ENCODE peak calls at places on chromosomes 2 and 18, in four cellular contexts. K, D, R and I are unnamed samples.

GRCh38 chr2:240134466-240134865 is 1.6 kb downstream of the COPS9 start:
- DNase-seq in K (no peak), D (no peak), R (no peak), I (no peak)

GRCh38 chr2:136381722-136382633 is 264.0 kb upstream of the CXCR4 start:
- DNase-seq in K (no peak), D (no peak), R (no peak), I (peak; percentile 66)

GRCh38 chr2:80461505-80462197 is 157.1 kb upstream of the LRRTM1 start:
- DNase-seq in K (no peak), D (no peak), R (no peak), I (no peak)

GRCh38 chr2:224894356-224894755 is 147.9 kb downstream of the DOCK10 start:
- DNase-seq in K (no peak), D (no peak), R (no peak), I (no peak)

GRCh38 chr2:157596992-157597681 is 31.5 kb downstream of the ACVR1C start:
- DNase-seq in K (peak; percentile 11), D (no peak), R (no peak), I (no peak)

GRCh38 chr18:21243041-21243431 is 1.0 kb downstream of the GREB1L start:
- DNase-seq in K (peak; percentile 47), D (no peak), R (no peak), I (no peak)

GRCh38 chr2:39128919-39129391 is 8.1 kb upstream of the SOS1 start:
- DNase-seq in K (peak; percentile 70), D (no peak), R (peak; percentile 42), I (no peak)

GRCh38 chr2:73284296-73285161 is at the start of gene FBXO41:
- DNase-seq in K (no peak), D (no peak), R (peak; percentile 99), I (peak; percentile 33)

GRCh38 chr2:70685771-70686171 is 82.2 kb downstream of the ADD2 start:
- DNase-seq in K (no peak), D (no peak), R (no peak), I (no peak)

GRCh38 chr2:61855178-61855523 is 1.3 kb upstream of the FAM161A start:
- DNase-seq in K (peak; percentile 55), D (no peak), R (no peak), I (no peak)

GRCh38 chr2:213818436-213818835 is 534.2 kb downstream of the SPAG16 start:
- DNase-seq in K (no peak), D (no peak), R (no peak), I (no peak)

GRCh38 chr2:160246356-160246755 is 46.3 kb upstream of the ITGB6 start:
- DNase-seq in K (no peak), D (no peak), R (no peak), I (no peak)

GRCh38 chr2:147030966-147031760 is 813.7 kb upstream of the ACVR2A start:
- DNase-seq in K (peak; percentile 68), D (no peak), R (no peak), I (no peak)

GRCh38 chr2:239457586-239458445 is 57.0 kb upstream of the HDAC4 start:
- DNase-seq in K (no peak), D (no peak), R (no peak), I (no peak)

GRCh38 chr2:2232167-2232566 is 98.9 kb downstream of the MYT1L start:
- DNase-seq in K (no peak), D (no peak), R (no peak), I (no peak)

GRCh38 chr2:134413430-134413829 is 159.6 kb downstream of the MGAT5 start:
- DNase-seq in K (peak; percentile 44), D (no peak), R (no peak), I (no peak)

GRCh38 chr2:182377467-182377866 is 49.4 kb downstream of the PDE1A start:
- DNase-seq in K (no peak), D (no peak), R (no peak), I (no peak)

GRCh38 chr2:10288606-10289005 is 14.1 kb upstream of the HPCAL1 start:
- DNase-seq in K (no peak), D (no peak), R (no peak), I (no peak)
- H3K27ac ChIP-seq in K (no peak overlapping the region), D (no peak overlapping the region), R (no peak overlapping the region), I (no peak overlapping the region)

GRCh38 chr2:42129487-42129852 is 39.7 kb upstream of the EML4 start:
- DNase-seq in K (no peak), D (no peak), R (no peak), I (no peak)
- H3K4me1 ChIP-seq in K (peaks cover 55% of the 10 kb centered on the region), D (peaks cover 71% of the 10 kb centered on the region), R (peaks cover 67% of the 10 kb centered on the region), I (peaks cover 89% of the 10 kb centered on the region)

DNA sequence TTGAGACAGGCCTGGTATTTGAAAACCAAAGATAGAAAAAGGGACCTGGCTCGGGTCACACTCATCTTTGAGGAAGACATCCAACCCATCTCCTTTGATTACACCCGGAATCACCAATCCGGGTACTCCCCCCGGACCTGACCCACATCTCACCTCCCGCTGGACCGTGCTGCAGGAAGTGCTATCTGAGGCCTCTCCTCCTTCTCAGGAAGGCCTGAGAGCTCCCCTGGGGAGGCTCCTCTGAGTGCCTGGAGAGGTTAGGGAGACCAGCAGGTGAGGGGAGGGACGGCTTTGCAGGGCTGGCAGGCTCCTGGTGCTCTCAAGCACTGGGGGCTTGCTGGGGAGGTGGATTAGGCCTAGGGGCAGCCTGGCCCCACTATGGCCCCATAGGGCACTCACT is 170.9 kb downstream of the ACKR3 start:
- DNase-seq in K (no peak), D (no peak), R (no peak), I (no peak)
- H3K27me3 ChIP-seq in K (no peaks in the 10 kb centered on the region), D (no peaks in the 10 kb centered on the region), R (no peaks in the 10 kb centered on the region), I (no peaks in the 10 kb centered on the region)

DNA sequence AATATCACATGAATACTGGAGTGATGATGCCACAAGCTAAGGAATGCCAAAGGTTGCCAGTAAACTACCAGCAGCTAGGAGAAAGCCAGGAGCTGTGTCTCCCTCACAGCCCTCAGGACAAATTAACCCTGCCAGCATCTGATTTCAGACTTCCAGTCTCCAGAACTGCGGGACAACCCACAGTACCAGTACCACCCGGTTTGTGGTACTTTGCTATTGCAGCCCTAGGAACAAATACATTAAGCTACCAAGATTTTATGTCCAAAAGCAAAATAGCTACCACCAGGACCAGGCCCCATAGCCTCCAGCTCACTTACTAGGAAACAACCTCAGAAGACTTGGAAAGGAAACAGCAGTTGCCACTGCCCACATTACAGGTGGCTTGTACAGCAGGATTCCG is 10.0 kb downstream of the PID1 start:
- DNase-seq in K (no peak), D (no peak), R (no peak), I (no peak)
- H3K27ac ChIP-seq in K (no peak overlapping the region), D (no peak overlapping the region), R (no peak overlapping the region), I (no peak overlapping the region)

DNA sequence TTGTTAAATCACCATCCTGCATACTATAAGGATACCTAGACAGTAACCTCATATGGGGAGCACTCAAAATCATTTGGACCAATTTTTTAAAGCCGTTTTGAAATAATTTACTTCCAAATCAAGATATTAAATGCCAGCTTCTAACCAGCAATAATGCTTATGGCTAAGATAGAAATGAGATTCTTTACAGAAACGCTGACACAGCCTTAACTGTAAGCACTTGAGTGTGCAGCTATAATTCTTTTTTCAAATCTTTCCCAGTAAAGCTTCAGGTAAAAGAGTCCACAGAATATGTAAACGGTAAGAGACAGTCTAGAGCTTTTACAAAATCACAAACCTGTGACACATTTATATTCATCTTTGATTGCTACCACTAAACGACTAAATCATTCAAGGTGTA is 4.5 kb downstream of the NXPH2 start:
- DNase-seq in K (no peak), D (no peak), R (no peak), I (no peak)
- H3K4me1 ChIP-seq in K (peaks cover 6% of the 10 kb centered on the region), D (peaks cover 15% of the 10 kb centered on the region), R (no peaks in the 10 kb centered on the region), I (no peaks in the 10 kb centered on the region)

DNA sequence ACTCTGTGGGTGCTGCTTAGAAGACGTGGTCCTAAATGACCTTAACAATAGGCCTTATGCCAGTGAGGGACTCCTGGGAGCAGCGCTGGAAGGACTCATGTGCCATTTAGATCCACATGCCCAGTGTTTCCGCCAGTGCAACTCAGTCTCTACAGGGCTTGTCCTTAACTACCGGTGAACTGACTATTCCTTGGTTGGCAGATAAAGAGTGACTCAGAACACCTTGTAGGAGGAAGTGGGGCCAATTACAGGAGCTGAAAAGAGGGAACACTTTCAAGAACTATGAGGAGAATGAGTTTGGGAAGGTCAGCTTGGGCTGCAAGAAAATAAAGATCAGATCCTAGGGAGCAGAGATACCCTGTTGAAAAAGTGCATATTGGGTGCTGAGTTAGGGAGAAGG is 1.8 kb upstream of the CDK5R2 start:
- DNase-seq in K (no peak), D (no peak), R (no peak), I (no peak)
- H3K27me3 ChIP-seq in K (peaks cover 28% of the 10 kb centered on the region), D (peaks cover 98% of the 10 kb centered on the region), R (no peaks in the 10 kb centered on the region), I (peaks cover 49% of the 10 kb centered on the region)

GRCh38 chr2:204972161-204972560 is 426.9 kb downstream of the PARD3B start:
- DNase-seq in K (no peak), D (no peak), R (no peak), I (no peak)
- H3K27ac ChIP-seq in K (no peak overlapping the region), D (no peak overlapping the region), R (no peak overlapping the region), I (no peak overlapping the region)